ENCODE peak calls at places on chromosomes 2 and 18, in seven cellular contexts. J is GM12865, X is neural progenitor cell, B is tibial artery, H is choroid plexus epithelial cell, K is brain microvascular endothelial cell, A is BJ. I is an unnamed sample.
A peak's percentile ranks its signal among the peaks of the same experiment; 100 is the strongest.

GRCh38 chr2:66682476-66682875 is 247.6 kb downstream of the MEIS1 start:
- DNase-seq in J (no peak), X (peak; percentile 61), B (no peak), H (no peak), K (no peak), A (no peak), I (no peak)

GRCh38 chr2:217801115-217801531 is 201.7 kb downstream of the TNS1 start:
- DNase-seq in J (no peak), X (peak; percentile 47), B (peak; percentile 69), H (no peak), K (no peak), A (no peak), I (no peak)

GRCh38 chr18:5746844-5747243 is 148.5 kb downstream of the TMEM200C start:
- DNase-seq in J (peak; percentile 10), X (no peak), B (no peak), H (no peak), K (no peak), A (no peak), I (no peak)

GRCh38 chr2:172403402-172403801 is 24.0 kb upstream of the ITGA6 start:
- DNase-seq in J (no peak), X (no peak), B (no peak), H (no peak), K (no peak), A (no peak), I (no peak)

GRCh38 chr2:68185541-68186164 is 28.0 kb downstream of the PNO1 start:
- DNase-seq in J (peak; percentile 83), X (peak; percentile 82), B (no peak), H (peak; percentile 51), K (no peak), A (no peak), I (peak; percentile 46)

GRCh38 chr2:69122271-69122670 is 109.3 kb downstream of the ANTXR1 start:
- DNase-seq in J (no peak), X (no peak), B (no peak), H (peak; percentile 84), K (peak; percentile 86), A (peak; percentile 43), I (peak; percentile 85)

GRCh38 chr2:214843823-214844222 is 34.3 kb upstream of the BARD1 start:
- DNase-seq in J (no peak), X (no peak), B (no peak), H (no peak), K (no peak), A (no peak), I (no peak)

GRCh38 chr2:16973586-16974274 is 308.1 kb upstream of the CYRIA start:
- DNase-seq in J (no peak), X (no peak), B (no peak), H (peak; percentile 84), K (peak; percentile 51), A (no peak), I (peak; percentile 4)

GRCh38 chr2:176137883-176138282 is 8.4 kb downstream of the HOXD8 start:
- DNase-seq in J (no peak), X (no peak), B (no peak), H (no peak), K (no peak), A (no peak), I (no peak)

GRCh38 chr2:176134978-176135575 is 5.6 kb downstream of the HOXD8 start:
- DNase-seq in J (no peak), X (no peak), B (no peak), H (peak; percentile 19), K (no peak), A (no peak), I (peak; percentile 20)

GRCh38 chr2:176138526-176139169 is 9.1 kb downstream of the HOXD8 start:
- DNase-seq in J (no peak), X (no peak), B (peak; percentile 32), H (no peak), K (no peak), A (no peak), I (no peak)

GRCh38 chr2:176137249-176137573 is 7.7 kb downstream of the HOXD8 start:
- DNase-seq in J (no peak), X (no peak), B (no peak), H (no peak), K (no peak), A (no peak), I (no peak)

GRCh38 chr2:176136375-176137248 is 7.1 kb downstream of the HOXD8 start:
- DNase-seq in J (no peak), X (peak; percentile 67), B (no peak), H (no peak), K (no peak), A (no peak), I (no peak)
- H3K4me3 ChIP-seq in J (no peak overlapping the region), X (peak overlapping the region; percentile 39), B (peak overlapping the region; percentile 64), H (no peak overlapping the region), K (peak overlapping the region; percentile 22), A (peak overlapping the region; percentile 40), I (peak overlapping the region; percentile 26)

GRCh38 chr2:11155326-11156059 is at the start of gene SLC66A3:
- DNase-seq in J (peak; percentile 89), X (peak; percentile 97), B (no peak), H (peak; percentile 91), K (peak; percentile 64), A (peak; percentile 47), I (peak; percentile 80)
- TF ChIP-seq CTCF in J (no peak), X (no peak), B (no peak), H (no peak), K (no peak), A (no peak), I (no peak)

GRCh38 chr2:122078451-122078850 is 323.0 kb downstream of the TSN start:
- DNase-seq in J (no peak), X (no peak), B (no peak), H (no peak), K (no peak), A (no peak), I (peak; percentile 66)

GRCh38 chr2:122074201-122074600 is 318.8 kb downstream of the TSN start:
- DNase-seq in J (no peak), X (no peak), B (no peak), H (no peak), K (no peak), A (no peak), I (no peak)

GRCh38 chr2:122079844-122080243 is 324.4 kb downstream of the TSN start:
- DNase-seq in J (no peak), X (no peak), B (no peak), H (no peak), K (no peak), A (no peak), I (no peak)

GRCh38 chr2:122077114-122077513 is 321.7 kb downstream of the TSN start:
- DNase-seq in J (no peak), X (no peak), B (no peak), H (no peak), K (no peak), A (no peak), I (no peak)

GRCh38 chr2:122077771-122078170 is 322.3 kb downstream of the TSN start:
- DNase-seq in J (no peak), X (no peak), B (no peak), H (no peak), K (no peak), A (no peak), I (no peak)
- H3K4me3 ChIP-seq in J (no peak overlapping the region), X (no peak overlapping the region), B (no peak overlapping the region), H (no peak overlapping the region), K (no peak overlapping the region), A (no peak overlapping the region), I (no peak overlapping the region)

GRCh38 chr18:52700757-52701156 is 360.8 kb downstream of the DCC start:
- DNase-seq in J (no peak), X (no peak), B (no peak), H (no peak), K (no peak), A (no peak), I (no peak)

GRCh38 chr18:52700116-52700515 is 360.1 kb downstream of the DCC start:
- DNase-seq in J (no peak), X (no peak), B (no peak), H (no peak), K (no peak), A (no peak), I (no peak)

GRCh38 chr18:52694804-52695203 is 354.8 kb downstream of the DCC start:
- DNase-seq in J (peak; percentile 2), X (peak; percentile 42), B (no peak), H (peak; percentile 24), K (peak; percentile 5), A (no peak), I (peak; percentile 2)
- TF ChIP-seq CTCF in J (peak; percentile 28), X (peak; percentile 75), B (no peak), H (peak; percentile 57), K (peak; percentile 53), A (peak; percentile 19), I (no peak)

GRCh38 chr2:55099878-55100820 is 49.9 kb upstream of the RTN4 start:
- DNase-seq in J (no peak), X (no peak), B (no peak), H (peak; percentile 87), K (peak; percentile 62), A (no peak), I (peak; percentile 86)
- H3K4me3 ChIP-seq in J (no peak overlapping the region), X (no peak overlapping the region), B (no peak overlapping the region), H (no peak overlapping the region), K (no peak overlapping the region), A (no peak overlapping the region), I (no peak overlapping the region)

GRCh38 chr18:23689616-23690504 is 607 bp downstream of the LAMA3 start:
- DNase-seq in J (no peak), X (peak; percentile 25), B (peak; percentile 66), H (no peak), K (no peak), A (no peak), I (no peak)
- TF ChIP-seq CTCF in J (no peak), X (no peak), B (no peak), H (no peak), K (no peak), A (no peak), I (no peak)

GRCh38 chr18:70621710-70622109 is 332.9 kb downstream of the SOCS6 start:
- DNase-seq in J (no peak), X (no peak), B (no peak), H (no peak), K (no peak), A (no peak), I (no peak)

GRCh38 chr18:70627100-70627802 is 338.4 kb downstream of the SOCS6 start:
- DNase-seq in J (no peak), X (no peak), B (no peak), H (no peak), K (no peak), A (no peak), I (no peak)

GRCh38 chr18:70620837-70621612 is 332.2 kb downstream of the SOCS6 start:
- DNase-seq in J (no peak), X (no peak), B (no peak), H (no peak), K (no peak), A (no peak), I (no peak)

GRCh38 chr18:70623106-70623505 is 334.3 kb downstream of the SOCS6 start:
- DNase-seq in J (no peak), X (no peak), B (no peak), H (no peak), K (no peak), A (no peak), I (no peak)
- H3K4me3 ChIP-seq in J (no peak overlapping the region), X (no peak overlapping the region), B (no peak overlapping the region), H (no peak overlapping the region), K (no peak overlapping the region), A (no peak overlapping the region), I (no peak overlapping the region)

GRCh38 chr2:23620841-23621341 is 235.9 kb downstream of the KLHL29 start:
- DNase-seq in J (no peak), X (no peak), B (peak; percentile 87), H (peak; percentile 87), K (peak; percentile 51), A (no peak), I (peak; percentile 70)
- TF ChIP-seq CTCF in J (no peak), X (no peak), B (no peak), H (no peak), K (no peak), A (no peak), I (no peak)

GRCh38 chr2:164839914-164840457 is 1.6 kb downstream of the COBLL1 start:
- DNase-seq in J (no peak), X (no peak), B (no peak), H (peak; percentile 65), K (peak; percentile 60), A (no peak), I (peak; percentile 81)
- H3K4me3 ChIP-seq in J (no peak overlapping the region), X (peak overlapping the region; percentile 91), B (peak overlapping the region; percentile 96), H (peak overlapping the region; percentile 86), K (peak overlapping the region; percentile 74), A (peak overlapping the region; percentile 92), I (peak overlapping the region; percentile 50)